ENCODE peak calls at places on chromosomes 5 and 9, in ten cellular contexts. T is A549, B is esophagus squamous epithelium, O is neuronal stem cell, I is mammary epithelial cell, L is HepG2, A is uterus, P is psoas muscle, N is Karpas-422, M is BE2C. Y is an unnamed sample.

GRCh38 chr5:135442387-135443256 is 4.5 kb downstream of the DCANP1 start:
- DNase-seq in P (no peak), B (no peak), L (no peak), N (no peak), I (no peak), T (no peak), M (no peak), O (no peak), A (no peak), Y (peak; percentile 22)

GRCh38 chr5:151384106-151384505 is 36.7 kb upstream of the SLC36A2 start:
- DNase-seq in T (no peak), A (no peak), L (no peak), N (no peak), B (no peak), O (no peak), I (peak; percentile 26), M (no peak), P (no peak), Y (no peak)

GRCh38 chr5:157473383-157474370 is 13.7 kb downstream of the NIPAL4 start:
- DNase-seq in N (no peak), M (no peak), T (no peak), P (no peak), L (no peak), A (no peak), B (no peak), O (no peak), I (no peak), Y (no peak)

GRCh38 chr5:180785794-180786221 is 16.8 kb downstream of the MGAT1 start:
- DNase-seq in T (no peak), B (no peak), N (no peak), M (no peak), P (peak; percentile 42), O (peak; percentile 62), I (peak; percentile 40), L (no peak), A (peak; percentile 59), Y (peak; percentile 93)

GRCh38 chr5:10308844-10309243 is 1.1 kb upstream of the CMBL start:
- DNase-seq in A (no peak), O (no peak), N (no peak), I (no peak), L (no peak), B (no peak), M (no peak), P (no peak), T (no peak), Y (no peak)

GRCh38 chr5:36659406-36659805 is 53.0 kb downstream of the SLC1A3 start:
- DNase-seq in B (no peak), T (no peak), N (no peak), P (no peak), M (no peak), I (no peak), A (no peak), O (no peak), L (no peak), Y (no peak)

GRCh38 chr9:27749838-27750237 is 176.6 kb upstream of the C9orf72 start:
- DNase-seq in L (no peak), A (no peak), M (no peak), N (no peak), T (no peak), B (no peak), I (peak; percentile 55), P (no peak), O (no peak), Y (no peak)

GRCh38 chr5:18394154-18394804 is 760.0 kb downstream of the TAF11L14 start:
- DNase-seq in I (peak; percentile 65), L (peak; percentile 15), N (peak; percentile 75), O (peak; percentile 85), T (peak; percentile 25), B (no peak), P (peak; percentile 27), A (no peak), M (peak; percentile 70), Y (peak; percentile 67)

GRCh38 chr5:65248896-65249295 is 232.8 kb downstream of the ADAMTS6 start:
- DNase-seq in I (no peak), T (no peak), O (no peak), M (no peak), L (no peak), N (no peak), P (no peak), B (no peak), A (no peak), Y (no peak)

GRCh38 chr5:83085106-83085505 is 7.8 kb downstream of the XRCC4 start:
- DNase-seq in B (no peak), T (no peak), L (peak; percentile 71), A (no peak), N (no peak), P (no peak), I (no peak), O (no peak), M (no peak), Y (no peak)

GRCh38 chr9:127931092-127931881 is 710 bp upstream of the PIP5KL1 start:
- DNase-seq in T (peak; percentile 77), M (peak; percentile 52), L (peak; percentile 50), A (no peak), B (no peak), N (peak; percentile 64), I (no peak), O (no peak), P (no peak), Y (peak; percentile 78)

GRCh38 chr5:102617857-102618187 is 119.0 kb upstream of the SLCO6A1 start:
- DNase-seq in I (no peak), P (no peak), M (no peak), A (no peak), O (no peak), B (no peak), N (no peak), T (no peak), L (no peak), Y (no peak)

GRCh38 chr9:133603165-133603927 is 5.8 kb downstream of the FAM163B start:
- DNase-seq in O (no peak), P (no peak), L (no peak), T (no peak), I (no peak), M (no peak), N (no peak), A (no peak), B (no peak), Y (no peak)

GRCh38 chr5:26326153-26326759 is 712.1 kb downstream of the CDH9 start:
- DNase-seq in M (no peak), P (no peak), A (no peak), L (no peak), T (no peak), N (no peak), I (no peak), O (no peak), B (no peak), Y (no peak)

GRCh38 chr5:26321278-26321677 is 717.1 kb downstream of the CDH9 start:
- DNase-seq in P (no peak), L (no peak), A (no peak), N (no peak), B (no peak), O (no peak), I (no peak), T (no peak), M (no peak), Y (no peak)

GRCh38 chr5:26329562-26330189 is 708.7 kb downstream of the CDH9 start:
- DNase-seq in I (no peak), N (no peak), A (no peak), O (peak; percentile 1), M (no peak), T (no peak), L (no peak), B (no peak), P (no peak), Y (peak; percentile 12)

GRCh38 chr5:26323794-26324193 is 714.6 kb downstream of the CDH9 start:
- DNase-seq in L (no peak), A (no peak), M (no peak), I (no peak), B (no peak), P (no peak), T (no peak), N (no peak), O (no peak), Y (no peak)
- H3K9me3 ChIP-seq in L (no peaks in the 10 kb centered on the region), A (no peaks in the 10 kb centered on the region), M (no peaks in the 10 kb centered on the region), I (peaks cover 8% of the 10 kb centered on the region), B (peaks cover 5% of the 10 kb centered on the region), P (no peaks in the 10 kb centered on the region), T (no peaks in the 10 kb centered on the region), N (peaks cover 5% of the 10 kb centered on the region), O (no peaks in the 10 kb centered on the region), Y (no peaks in the 10 kb centered on the region)

DNA sequence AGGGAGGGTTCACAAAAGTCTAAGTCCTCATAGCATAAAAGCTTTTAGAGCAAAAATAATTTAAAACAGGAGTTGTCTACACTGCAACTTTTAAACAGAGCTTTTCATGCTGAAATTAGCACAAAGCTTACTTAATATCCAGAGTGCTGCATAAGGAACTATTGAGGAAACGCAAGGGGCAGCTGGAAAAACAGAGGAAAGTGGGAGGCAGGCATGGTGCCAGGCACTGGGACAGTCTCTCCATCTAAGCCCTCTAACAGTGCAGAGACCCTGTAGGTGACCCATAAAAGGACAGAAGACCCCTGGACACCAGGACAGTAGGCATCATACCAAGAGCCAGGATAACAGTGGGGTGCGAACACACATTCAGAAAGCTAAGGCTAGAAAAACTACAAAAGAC is 49.3 kb downstream of the ADAMTS12 start:
- DNase-seq in N (no peak), O (no peak), I (no peak), P (no peak), L (no peak), B (no peak), A (no peak), T (no peak), M (no peak), Y (peak; percentile 57)
- H3K9me3 ChIP-seq in N (no peaks in the 10 kb centered on the region), O (peaks cover 12% of the 10 kb centered on the region), I (no peaks in the 10 kb centered on the region), P (no peaks in the 10 kb centered on the region), L (no peaks in the 10 kb centered on the region), B (no peaks in the 10 kb centered on the region), A (no peaks in the 10 kb centered on the region), T (no peaks in the 10 kb centered on the region), M (no peaks in the 10 kb centered on the region), Y (peaks cover 3% of the 10 kb centered on the region)

DNA sequence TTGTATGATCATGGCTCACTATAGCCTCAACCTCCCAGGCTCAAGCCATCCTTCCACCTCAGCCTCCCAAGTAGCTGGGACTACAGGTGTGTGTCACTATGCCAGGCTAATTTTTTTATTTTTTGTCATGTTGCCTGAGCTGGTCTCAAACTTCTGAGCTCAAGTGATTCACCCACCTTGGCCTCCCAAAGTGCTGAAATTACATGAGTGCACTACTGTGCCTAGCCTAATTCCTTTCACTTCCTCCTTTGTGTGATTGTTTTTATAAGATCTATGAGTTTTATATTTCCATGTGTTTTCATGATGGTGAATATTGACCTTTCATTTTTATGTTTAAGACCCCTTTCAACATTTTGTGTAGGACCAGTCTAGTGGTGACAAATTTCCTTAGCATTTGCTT is 55.2 kb upstream of the IL12B start:
- DNase-seq in I (no peak), O (no peak), B (no peak), T (no peak), A (no peak), N (no peak), P (no peak), L (no peak), M (no peak), Y (no peak)
- H3K9me3 ChIP-seq in I (no peaks in the 10 kb centered on the region), O (no peaks in the 10 kb centered on the region), B (no peaks in the 10 kb centered on the region), T (peaks cover 37% of the 10 kb centered on the region), A (no peaks in the 10 kb centered on the region), N (peaks cover 21% of the 10 kb centered on the region), P (peaks cover 14% of the 10 kb centered on the region), L (peaks cover 23% of the 10 kb centered on the region), M (no peaks in the 10 kb centered on the region), Y (peaks cover 4% of the 10 kb centered on the region)

DNA sequence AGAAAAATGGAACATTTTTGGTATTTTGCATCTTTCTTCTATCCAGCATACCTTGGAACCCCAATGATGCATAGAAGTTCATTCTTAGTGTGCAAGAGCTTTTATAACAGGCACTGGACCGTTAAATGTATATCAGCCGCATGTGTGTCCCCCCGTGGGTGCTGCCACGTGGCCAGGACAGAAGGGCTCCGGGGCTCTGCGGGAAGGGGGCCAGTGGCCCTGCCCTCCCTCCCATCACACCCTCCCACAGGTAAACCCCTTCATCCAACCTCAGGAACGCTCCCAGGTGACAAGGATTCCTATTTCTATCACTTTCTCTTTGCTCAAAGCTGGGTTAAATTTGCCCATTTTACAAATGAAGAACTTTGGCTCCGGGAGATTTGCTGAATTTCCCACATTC is 393.4 kb upstream of the IRX4 start:
- DNase-seq in I (no peak), L (no peak), O (no peak), B (no peak), M (no peak), N (no peak), T (no peak), P (no peak), A (no peak), Y (no peak)
- H3K9me3 ChIP-seq in I (peaks cover 16% of the 10 kb centered on the region), L (no peaks in the 10 kb centered on the region), O (no peaks in the 10 kb centered on the region), B (no peaks in the 10 kb centered on the region), M (no peaks in the 10 kb centered on the region), N (no peaks in the 10 kb centered on the region), T (no peaks in the 10 kb centered on the region), P (no peaks in the 10 kb centered on the region), A (no peaks in the 10 kb centered on the region), Y (no peaks in the 10 kb centered on the region)